ENCODE peak calls at places on chromosomes 4 and X, in four cellular contexts. H, M, N and A are unnamed samples.

GRCh38 chr4:123731009-123731408 is 334.4 kb downstream of the SPRY1 start:
- DNase-seq in M (no peak), N (no peak), H (no peak), A (no peak)

GRCh38 chr4:140969296-140969695 is 164.0 kb downstream of the RNF150 start:
- DNase-seq in M (no peak), N (no peak), H (no peak), A (no peak)

GRCh38 chr4:142406917-142407501 is 439.1 kb downstream of the INPP4B start:
- DNase-seq in H (no peak), N (no peak), M (no peak), A (no peak)

GRCh38 chrX:20740443-20740842 is 473.7 kb upstream of the RPS6KA3 start:
- DNase-seq in M (no peak), H (peak), N (no peak), A (no peak)

GRCh38 chrX:71909956-71910355 is 689 bp upstream of the NHSL2 start:
- DNase-seq in M (no peak), N (no peak), H (peak), A (peak)

GRCh38 chr4:179719766-179720470 is 2277.7 kb upstream of the AGA start:
- DNase-seq in M (no peak), N (no peak), H (no peak), A (no peak)

GRCh38 chrX:119693032-119693995 is at the start of gene SEPTIN6:
- DNase-seq in H (peak), N (peak), M (peak), A (peak)

GRCh38 chr4:112099701-112100289 is 45.5 kb upstream of the FAM241A start:
- DNase-seq in M (no peak), N (no peak), H (peak), A (no peak)

GRCh38 chrX:3806630-3807029 is 93.2 kb upstream of the PRKX start:
- DNase-seq in H (peak), N (no peak), M (no peak), A (peak)

GRCh38 chrX:88425739-88426138 is 321.3 kb upstream of the CPXCR1 start:
- DNase-seq in H (no peak), N (no peak), M (no peak), A (no peak)
- TF ChIP-seq CTCF in H (peak), N (no peak), M (no peak), A (peak)

DNA sequence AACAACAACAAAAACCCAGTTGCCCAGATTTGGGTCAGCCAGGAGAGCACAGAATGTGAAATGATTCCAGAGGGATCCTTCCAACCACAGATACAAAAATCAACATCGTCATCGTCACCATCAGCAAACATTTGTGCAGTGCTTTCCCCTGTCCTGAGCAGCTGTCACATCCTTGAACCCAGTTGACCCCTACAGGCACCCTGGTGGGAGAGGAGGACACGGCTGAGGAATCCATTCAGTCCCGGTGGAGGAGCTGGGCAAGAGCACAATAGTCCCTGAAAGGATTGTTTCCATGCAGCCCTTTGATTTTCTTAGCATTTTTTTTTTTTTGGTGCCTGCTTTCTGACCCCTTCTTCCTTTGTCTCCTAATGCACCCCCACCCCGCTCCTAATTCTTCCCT is 37.1 kb upstream of the STX18 start:
- DNase-seq in N (no peak), M (no peak), H (peak), A (peak)
- TF ChIP-seq CTCF in N (no peak), M (no peak), H (no peak), A (no peak)

DNA sequence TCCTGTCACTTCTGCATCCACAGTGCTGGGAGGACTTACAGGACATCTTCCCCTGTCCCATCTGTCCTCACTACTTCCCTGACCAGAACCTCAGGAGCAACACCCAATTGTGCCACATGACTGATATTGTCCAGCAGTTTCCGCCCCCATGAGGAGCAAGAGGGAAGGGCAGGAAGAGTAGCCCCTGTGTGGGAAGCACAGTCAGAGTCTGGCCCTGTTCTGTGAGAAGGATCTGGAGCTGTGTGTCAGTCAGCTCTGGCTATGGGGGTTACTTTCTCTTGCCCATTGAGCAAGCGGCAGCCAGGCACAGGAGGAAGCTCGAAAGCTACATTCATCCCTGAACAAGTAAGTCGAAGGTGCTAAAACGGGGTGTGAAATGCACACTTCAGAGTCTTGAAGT is 14.8 kb upstream of the TRIM60 start:
- DNase-seq in H (peak), N (no peak), M (no peak), A (peak)
- TF ChIP-seq CTCF in H (peak), N (no peak), M (no peak), A (peak)

GRCh38 chr4:102692474-102692873 is 68.3 kb downstream of the MANBA start:
- DNase-seq in M (no peak), N (no peak), H (no peak), A (no peak)

GRCh38 chr4:102694791-102695190 is 66.0 kb downstream of the MANBA start:
- DNase-seq in H (no peak), M (no peak), N (no peak), A (no peak)

GRCh38 chr4:102693266-102693850 is 67.4 kb downstream of the MANBA start:
- DNase-seq in M (no peak), H (no peak), N (no peak), A (no peak)

DNA sequence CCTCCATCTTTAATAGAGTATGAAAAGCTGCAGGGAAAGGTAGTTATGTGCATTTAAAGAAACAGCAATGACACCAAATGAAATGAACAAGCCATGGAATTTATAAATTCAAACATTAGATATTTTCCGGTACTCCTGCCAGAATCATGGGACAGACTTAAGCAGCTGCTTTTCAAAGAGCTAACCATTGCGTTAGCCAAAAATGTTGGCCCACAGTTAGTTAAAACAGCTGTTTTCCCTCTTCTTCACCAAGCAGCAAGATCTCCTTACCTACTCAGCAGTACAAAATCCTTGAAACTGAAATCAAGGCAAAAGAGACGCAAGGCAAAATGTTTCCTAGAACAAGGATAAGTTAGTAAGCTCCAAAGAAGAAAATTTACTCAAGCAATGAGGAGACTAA is 64.0 kb downstream of the MANBA start:
- DNase-seq in N (no peak), M (no peak), H (no peak), A (no peak)
- TF ChIP-seq CTCF in N (no peak), M (no peak), H (no peak), A (no peak)

DNA sequence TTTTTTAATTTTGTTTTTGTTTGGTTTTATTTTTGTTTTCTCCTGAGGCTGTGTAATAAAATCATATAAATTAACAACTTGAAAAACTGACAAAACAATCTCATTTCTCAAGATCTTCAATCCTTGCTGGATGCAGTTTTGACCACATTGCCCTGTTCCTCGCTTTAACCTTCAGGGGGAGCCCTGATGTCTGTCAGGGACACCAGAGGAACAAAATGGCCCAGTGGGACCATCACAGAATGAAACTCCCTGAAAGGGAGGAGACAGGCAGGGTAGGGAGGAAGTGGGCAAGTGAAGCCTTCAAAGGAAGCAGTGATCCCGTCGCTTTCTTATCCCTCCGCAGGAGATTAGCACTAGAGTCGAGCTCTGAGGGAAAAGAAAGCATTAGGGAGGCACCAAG is 274.9 kb upstream of the LDB2 start:
- DNase-seq in M (no peak), N (no peak), H (peak), A (peak)
- TF ChIP-seq CTCF in M (no peak), N (no peak), H (peak), A (peak)

DNA sequence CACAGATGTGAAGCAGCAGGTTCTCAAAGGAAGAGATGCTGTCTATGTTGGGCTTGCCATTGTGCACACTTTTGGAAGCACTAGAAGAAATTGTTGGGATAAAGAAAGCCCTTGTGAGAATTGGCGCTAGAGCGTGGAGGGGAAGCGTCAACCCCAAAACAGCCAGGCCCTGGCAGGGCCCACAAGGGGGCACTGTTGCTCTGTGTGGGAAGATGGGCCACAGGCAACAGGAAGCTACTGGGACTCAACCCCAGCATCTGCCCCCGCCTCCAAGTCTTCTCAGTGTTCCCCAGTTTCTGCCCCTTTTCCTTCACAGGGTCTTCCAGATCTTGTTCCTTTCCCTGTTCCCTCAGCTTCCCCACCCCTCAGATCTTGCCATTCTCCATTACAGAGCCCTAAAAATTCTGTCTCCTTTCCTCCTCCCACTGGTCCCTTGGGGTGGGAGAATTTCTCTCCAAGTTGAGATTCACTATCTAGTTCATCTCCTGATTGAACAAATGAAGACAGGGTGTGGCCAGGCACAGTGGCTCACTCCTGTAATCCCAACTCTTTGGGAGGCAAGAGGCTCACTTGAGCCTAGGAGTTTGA is 85.5 kb downstream of the STARD8 start:
- DNase-seq in N (peak), H (peak), M (peak), A (peak)
- TF ChIP-seq CTCF in N (no peak), H (peak), M (peak), A (peak)

DNA sequence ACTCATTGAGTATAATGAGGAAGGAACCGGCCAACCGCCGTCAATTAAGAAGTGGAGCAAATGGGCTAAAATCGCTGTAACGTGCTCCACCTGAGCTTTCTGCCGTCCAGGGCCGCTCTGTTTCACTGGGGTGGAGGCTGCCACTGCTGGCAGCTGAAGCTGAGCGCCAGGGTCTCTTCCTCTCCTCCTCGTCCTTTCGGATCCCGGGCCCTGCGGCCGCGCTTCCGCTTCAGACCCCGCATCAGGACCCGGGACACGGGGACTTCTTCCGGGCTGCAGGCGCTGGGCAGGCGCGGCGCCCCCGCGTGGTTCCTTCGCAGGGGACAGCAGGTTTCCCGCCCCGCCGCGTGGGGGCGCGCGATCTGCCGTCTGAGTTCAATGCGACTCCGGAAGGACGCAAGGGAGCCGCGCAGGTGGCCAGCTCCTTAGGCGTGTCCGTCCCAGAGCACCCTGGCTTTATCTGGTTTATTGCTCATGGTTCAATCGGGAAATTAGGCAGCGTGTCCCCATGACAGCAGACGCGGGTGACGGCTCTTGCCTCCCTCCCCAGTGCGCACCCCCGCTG is 519.8 kb downstream of the TRIML1 start:
- DNase-seq in N (no peak), M (no peak), H (peak), A (no peak)
- TF ChIP-seq CTCF in N (no peak), M (no peak), H (peak), A (no peak)

DNA sequence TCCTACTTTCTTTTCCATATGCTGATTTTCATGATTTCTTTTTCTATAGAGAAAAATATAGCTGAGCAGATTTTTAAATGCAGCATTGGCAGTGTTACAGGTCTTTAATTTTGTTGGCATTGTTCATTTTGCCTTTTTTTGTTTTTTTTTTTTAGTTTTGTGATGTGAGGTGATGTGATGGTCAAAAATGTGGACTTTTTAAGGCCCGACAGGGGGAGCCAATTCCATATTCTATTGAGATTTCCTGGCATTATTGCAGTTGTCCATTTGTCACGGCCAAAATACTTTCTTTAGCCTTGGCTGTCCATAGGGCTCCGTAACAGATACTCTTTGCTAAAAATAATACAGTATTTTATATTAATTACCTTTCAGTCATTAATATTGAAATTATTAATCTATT is 47.8 kb downstream of the SLIT2 start:
- DNase-seq in H (no peak), N (no peak), M (no peak), A (peak)
- TF ChIP-seq CTCF in H (peak), N (no peak), M (no peak), A (peak)

DNA sequence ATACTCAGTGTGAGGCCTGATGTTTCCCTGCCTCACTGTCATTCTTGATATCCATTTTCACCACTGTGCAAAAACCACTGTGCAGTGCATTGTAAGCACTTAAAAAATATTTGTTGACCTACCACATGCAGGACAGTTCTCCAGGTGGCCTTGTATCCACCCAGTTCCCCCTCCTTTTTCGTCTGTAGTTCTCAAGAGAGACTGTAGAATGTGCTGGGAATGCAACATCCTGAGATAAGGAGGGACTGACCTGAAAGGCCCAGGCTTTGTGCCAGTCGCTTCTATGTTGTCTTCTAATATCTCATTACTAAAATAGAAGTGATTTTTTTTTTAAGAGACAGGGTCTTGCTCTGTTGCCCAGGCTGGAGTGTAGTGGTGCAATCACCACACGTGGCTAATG is 21.7 kb upstream of the PAQR3 start:
- DNase-seq in N (peak), M (no peak), H (no peak), A (no peak)
- TF ChIP-seq CTCF in N (no peak), M (no peak), H (no peak), A (no peak)